ENCODE peak calls at places on chromosomes 6 and 20, in five cellular contexts. C, Q, A, U and L are unnamed samples.

GRCh38 chr6:166541876-166542579 is 44.5 kb downstream of the RAMACL start:
- DNase-seq in C (no peak), Q (no peak), A (no peak), U (no peak), L (no peak)

GRCh38 chr6:141641406-141641805 is 491.3 kb upstream of the GJE1 start:
- DNase-seq in C (no peak), Q (no peak), A (no peak), U (no peak), L (no peak)

GRCh38 chr6:16132909-16133308 is 4.0 kb downstream of the MYLIP start:
- DNase-seq in C (no peak), Q (no peak), A (no peak), U (no peak), L (no peak)

GRCh38 chr20:4192378-4193048 is 177.2 kb upstream of the RNF24 start:
- DNase-seq in C (no peak), Q (peak), A (no peak), U (no peak), L (no peak)

GRCh38 chr20:59006167-59006863 is 739 bp downstream of the CTSZ start:
- DNase-seq in C (peak), Q (peak), A (peak), U (no peak), L (no peak)

GRCh38 chr6:106866875-106867658 is 107.5 kb downstream of the CD24 start:
- DNase-seq in C (no peak), Q (no peak), A (no peak), U (no peak), L (no peak)

GRCh38 chr20:59314872-59315500 is 14.6 kb downstream of the EDN3 start:
- DNase-seq in C (no peak), Q (no peak), A (no peak), U (no peak), L (no peak)

GRCh38 chr6:89054200-89054599 is 26.4 kb upstream of the PNRC1 start:
- DNase-seq in C (no peak), Q (no peak), A (no peak), U (no peak), L (no peak)

GRCh38 chr6:161085246-161085645 is 93.7 kb downstream of the MAP3K4 start:
- DNase-seq in C (no peak), Q (no peak), A (no peak), U (no peak), L (no peak)

GRCh38 chr6:89356644-89357043 is 4.1 kb upstream of the UBE2J1 start:
- DNase-seq in C (no peak), Q (no peak), A (no peak), U (no peak), L (peak)

GRCh38 chr6:43202451-43202850 is 20.5 kb downstream of the CUL9 start:
- DNase-seq in C (no peak), Q (no peak), A (no peak), U (no peak), L (no peak)

GRCh38 chr6:110039996-110040383 is 61.9 kb downstream of the GPR6 start:
- DNase-seq in C (no peak), Q (no peak), A (no peak), U (peak), L (peak)

GRCh38 chr6:1665214-1665613 is 55.5 kb downstream of the FOXC1 start:
- DNase-seq in C (no peak), Q (no peak), A (no peak), U (no peak), L (no peak)

GRCh38 chr20:3420211-3420707 is 12.8 kb upstream of the DNAAF9 start:
- DNase-seq in C (peak), Q (peak), A (peak), U (no peak), L (no peak)

GRCh38 chr20:36311141-36311853 is 5.2 kb downstream of the DLGAP4 start:
- DNase-seq in C (no peak), Q (peak), A (no peak), U (no peak), L (no peak)

GRCh38 chr6:26183581-26184408 is 96.6 kb downstream of the HFE start:
- DNase-seq in C (peak), Q (peak), A (peak), U (peak), L (peak)

GRCh38 chr20:1987826-1988225 is 6.0 kb downstream of the PDYN start:
- DNase-seq in C (no peak), Q (no peak), A (no peak), U (no peak), L (no peak)

GRCh38 chr20:32453467-32454163 is 95.5 kb downstream of the ASXL1 start:
- DNase-seq in C (no peak), Q (peak), A (peak), U (no peak), L (no peak)

GRCh38 chr6:40344566-40345185 is 242.5 kb downstream of the LRFN2 start:
- DNase-seq in C (no peak), Q (peak), A (no peak), U (no peak), L (no peak)

GRCh38 chr6:18432180-18432579 is 45.0 kb downstream of the RNF144B start:
- DNase-seq in C (no peak), Q (no peak), A (no peak), U (no peak), L (no peak)

GRCh38 chr6:161011509-161012480 is 20.2 kb downstream of the MAP3K4 start:
- DNase-seq in C (no peak), Q (no peak), A (no peak), U (peak), L (no peak)

GRCh38 chr20:4549711-4550259 is 171.9 kb upstream of the PRND start:
- DNase-seq in C (no peak), Q (no peak), A (no peak), U (no peak), L (no peak)

GRCh38 chr6:113969888-113970807 is 800 bp downstream of the HDAC2 start:
- DNase-seq in C (peak), Q (peak), A (peak), U (peak), L (peak)

GRCh38 chr6:4820704-4821276 is 44.6 kb downstream of the CDYL start:
- DNase-seq in C (no peak), Q (no peak), A (no peak), U (no peak), L (no peak)

GRCh38 chr6:71582820-71583219 is 294.2 kb downstream of the OGFRL1 start:
- DNase-seq in C (no peak), Q (no peak), A (no peak), U (no peak), L (no peak)

GRCh38 chr6:135537782-135538301 is 40.3 kb upstream of the AHI1 start:
- DNase-seq in C (no peak), Q (no peak), A (no peak), U (no peak), L (peak)

GRCh38 chr6:13415276-13415675 is 72.1 kb downstream of the GFOD1 start:
- DNase-seq in C (no peak), Q (no peak), A (no peak), U (no peak), L (no peak)

GRCh38 chr6:110178626-110179405 is 654 bp downstream of the WASF1 start:
- DNase-seq in C (peak), Q (peak), A (peak), U (peak), L (peak)

GRCh38 chr6:111603648-111604047 is 2.0 kb downstream of the TRAF3IP2 start:
- DNase-seq in C (no peak), Q (no peak), A (no peak), U (no peak), L (no peak)

GRCh38 chr6:111607279-111607678 is 1.6 kb upstream of the TRAF3IP2 start:
- DNase-seq in C (no peak), Q (no peak), A (no peak), U (no peak), L (no peak)

GRCh38 chr6:111605100-111605748 is 454 bp downstream of the TRAF3IP2 start:
- DNase-seq in C (peak), Q (peak), A (peak), U (peak), L (peak)

GRCh38 chr6:111604259-111605099 is 1.2 kb downstream of the TRAF3IP2 start:
- DNase-seq in C (peak), Q (peak), A (no peak), U (peak), L (no peak)

DNA sequence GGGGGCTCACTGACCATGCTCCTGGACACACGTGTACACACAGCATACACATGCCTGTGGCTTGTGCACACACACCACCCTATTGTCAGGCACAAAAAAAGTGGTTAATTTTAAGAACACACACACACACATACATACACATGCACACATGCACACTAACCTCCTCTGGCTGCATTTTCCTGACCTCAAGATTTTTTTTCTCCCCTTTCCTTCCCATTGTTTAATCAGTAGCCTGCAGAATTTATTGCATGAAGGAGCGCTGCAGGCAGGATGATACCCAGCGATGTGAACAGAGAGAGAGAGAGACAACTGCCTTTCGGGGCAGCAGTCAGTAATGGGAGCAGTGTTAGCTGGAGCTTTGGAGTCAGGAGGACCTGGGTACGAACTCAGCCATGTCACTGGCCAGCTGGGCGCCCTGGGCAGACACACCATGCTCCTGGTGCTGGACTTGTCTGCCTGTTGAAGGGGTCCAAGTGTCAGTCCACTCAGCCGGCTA is 990 bp upstream of the TRAF3IP2 start:
- DNase-seq in C (no peak), Q (no peak), A (no peak), U (no peak), L (peak)
- H3K4me3 ChIP-seq in C (no peak), Q (peak), A (peak), U (peak), L (peak)

DNA sequence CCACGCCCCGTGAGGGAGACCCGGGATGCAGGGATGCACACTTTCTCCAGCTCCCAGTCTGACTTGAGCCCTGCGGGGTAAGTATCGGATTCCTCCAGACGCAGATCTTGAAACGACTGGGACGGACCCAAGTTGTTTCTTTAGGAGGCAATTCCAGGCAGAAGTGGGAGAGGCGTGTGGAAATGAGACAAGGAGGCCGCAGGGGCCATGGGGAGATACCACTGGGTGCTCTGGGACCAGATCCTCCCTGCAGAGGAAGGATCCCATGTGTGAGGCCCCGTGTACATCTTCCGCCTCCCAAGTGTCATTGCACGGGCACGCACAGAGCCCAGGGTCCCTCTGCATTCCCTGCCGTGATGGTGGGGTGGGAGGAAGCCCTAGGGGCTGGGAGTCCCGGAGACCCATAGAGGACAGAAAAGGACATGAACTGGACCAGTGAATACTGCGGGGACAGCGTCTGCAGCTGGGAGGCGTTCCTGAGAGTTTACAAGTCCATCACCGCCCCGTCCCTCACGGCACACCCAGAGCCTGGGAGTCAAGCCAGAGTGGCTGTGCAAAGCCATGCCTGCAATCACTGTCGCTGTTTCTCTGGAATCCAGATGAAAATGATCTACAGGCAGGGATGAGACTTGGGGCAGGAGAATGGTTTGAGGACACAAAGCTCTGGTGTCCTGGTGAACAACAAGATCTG is 523.0 kb downstream of the CDH26 start:
- DNase-seq in C (no peak), Q (no peak), A (no peak), U (no peak), L (no peak)
- H3K27ac ChIP-seq in C (no peak), Q (no peak), A (no peak), U (no peak), L (no peak)

DNA sequence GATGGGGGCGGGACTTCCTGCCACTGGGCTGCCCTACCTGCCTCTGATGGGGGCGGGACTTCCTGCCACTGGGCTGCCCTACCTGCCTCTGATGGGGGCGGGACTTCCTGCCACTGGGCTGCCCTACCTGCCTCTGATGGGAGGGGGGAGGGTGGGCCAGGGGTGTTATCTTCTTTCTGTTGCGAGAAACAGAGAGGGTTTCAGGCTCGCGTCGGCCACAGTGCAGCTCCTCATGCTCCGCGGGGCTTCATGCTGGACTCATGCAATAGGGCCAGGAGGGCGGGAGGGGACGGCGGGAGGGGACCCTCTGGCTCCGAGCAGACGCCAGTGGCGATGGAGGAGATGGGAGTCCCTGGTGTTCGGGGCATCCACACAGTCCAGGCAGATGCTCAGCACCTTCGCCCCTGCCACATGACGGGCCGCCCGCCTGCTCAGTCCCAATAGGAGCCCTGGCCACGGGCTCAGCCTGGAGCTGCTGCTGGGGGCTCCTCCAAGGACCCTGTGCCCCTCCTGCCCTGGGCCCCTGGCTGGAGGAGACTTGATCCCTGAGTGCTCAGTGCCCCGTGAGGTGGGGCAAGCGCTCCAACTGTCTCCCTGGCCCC is 48.8 kb upstream of the CHRNA4 start:
- DNase-seq in C (no peak), Q (no peak), A (no peak), U (no peak), L (no peak)
- H3K4me3 ChIP-seq in C (no peak), Q (no peak), A (no peak), U (no peak), L (no peak)

GRCh38 chr6:123635567-123635966 is 1.2 kb downstream of the TRDN start:
- DNase-seq in C (no peak), Q (no peak), A (no peak), U (no peak), L (no peak)
- H3K27ac ChIP-seq in C (no peak), Q (no peak), A (no peak), U (peak), L (no peak)

GRCh38 chr6:111484655-111484974 is 1.6 kb upstream of the REV3L start:
- DNase-seq in C (no peak), Q (no peak), A (no peak), U (no peak), L (peak)

GRCh38 chr6:111485316-111485715 is 2.3 kb upstream of the REV3L start:
- DNase-seq in C (no peak), Q (no peak), A (no peak), U (no peak), L (no peak)

GRCh38 chr6:111482959-111483735 is at the start of gene REV3L:
- DNase-seq in C (peak), Q (peak), A (peak), U (peak), L (peak)

GRCh38 chr6:111482236-111482958 is 621 bp downstream of the REV3L start:
- DNase-seq in C (peak), Q (peak), A (peak), U (peak), L (peak)

GRCh38 chr6:111483736-111484654 is 977 bp upstream of the REV3L start:
- DNase-seq in C (peak), Q (peak), A (peak), U (peak), L (peak)
- H3K4me3 ChIP-seq in C (peak), Q (peak), A (peak), U (peak), L (peak)

DNA sequence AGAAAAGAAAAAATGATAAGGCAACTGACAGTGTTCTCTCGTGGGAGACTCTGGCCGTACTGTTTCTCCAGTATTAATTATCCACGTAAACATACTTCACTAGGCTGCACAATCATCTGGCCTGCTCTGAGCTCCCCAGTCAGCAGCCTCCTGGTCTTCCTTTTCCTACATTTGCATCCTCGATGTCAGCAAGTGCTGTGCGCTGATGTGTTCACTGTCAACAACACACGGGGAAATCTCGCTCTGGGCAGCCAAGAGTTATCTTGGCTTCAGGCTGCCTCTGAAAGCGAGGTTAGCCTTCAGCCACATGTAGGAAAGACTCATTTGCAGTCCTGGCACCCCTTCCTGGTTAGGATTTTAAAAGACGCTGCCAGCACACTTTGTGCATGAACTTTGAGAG is 460.6 kb upstream of the ARID1B start:
- DNase-seq in C (no peak), Q (no peak), A (no peak), U (no peak), L (no peak)
- H3K27ac ChIP-seq in C (no peak), Q (no peak), A (no peak), U (no peak), L (no peak)

GRCh38 chr6:146351018-146351417 is 192.6 kb upstream of the RAB32 start:
- DNase-seq in C (no peak), Q (no peak), A (no peak), U (no peak), L (no peak)
- H3K4me3 ChIP-seq in C (no peak), Q (no peak), A (no peak), U (no peak), L (no peak)

DNA sequence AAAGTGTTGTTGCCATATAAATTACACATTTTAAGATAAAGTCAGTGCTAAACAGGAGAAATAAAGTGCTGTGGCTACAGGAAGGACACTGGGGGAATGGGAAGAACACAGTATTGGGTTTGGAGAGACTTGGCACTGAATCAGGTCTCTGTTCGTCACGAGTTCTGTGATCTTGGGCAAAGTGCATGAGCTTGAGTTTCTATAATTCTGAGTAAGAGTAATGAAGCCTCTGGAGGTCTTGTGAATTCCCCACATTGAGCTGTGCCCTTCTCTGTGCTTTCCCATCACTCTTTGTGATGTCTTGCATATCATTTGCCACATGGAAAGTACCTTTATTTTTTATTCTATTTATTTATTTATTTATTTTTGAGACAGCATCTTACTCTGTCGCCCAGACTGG is 16.8 kb upstream of the EEF1A1 start:
- DNase-seq in C (no peak), Q (no peak), A (no peak), U (no peak), L (no peak)
- H3K27ac ChIP-seq in C (no peak), Q (no peak), A (no peak), U (no peak), L (no peak)